ENCODE peak calls at places on chromosome 10, in seven cellular contexts. L is amygdala; A is AG08395; U is activated CD4-positive, alpha-beta T cell treated with anti-CD3 and anti-CD28 coated beads, Interleukin-2, amount 10 ng/mL, durations not matched to agents 24 days and 14 days; V is A172; G is COR-L47; Z is stromal cell of bone marrow. R is an unnamed sample.

GRCh38 chr10:114766470-114766869 is 55.1 kb upstream of the FHIP2A start:
- DNase-seq in L (no peak), Z (no peak), U (no peak), G (no peak), A (no peak), V (no peak), R (no peak)

GRCh38 chr10:112307631-112308502 is 24.7 kb downstream of the TECTB start:
- DNase-seq in G (no peak), V (peak), L (peak), U (peak), A (peak), Z (no peak), R (peak)

GRCh38 chr10:112687647-112688046 is 240.6 kb downstream of the VTI1A start:
- DNase-seq in G (no peak), Z (peak), L (no peak), A (peak), U (no peak), V (peak), R (no peak)

GRCh38 chr10:88147000-88147798 is 283.8 kb downstream of the PTEN start:
- DNase-seq in L (no peak), A (no peak), U (no peak), Z (no peak), G (no peak), V (no peak), R (no peak)

GRCh38 chr10:80468002-80468401 is 13.9 kb downstream of the TSPAN14 start:
- DNase-seq in G (no peak), U (peak), V (no peak), L (peak), A (no peak), Z (no peak), R (peak)

GRCh38 chr10:36344816-36345215 is 702.7 kb upstream of the FZD8 start:
- DNase-seq in U (no peak), Z (no peak), G (no peak), L (no peak), V (no peak), A (no peak), R (no peak)

GRCh38 chr10:129713659-129714265 is 246.7 kb downstream of the MGMT start:
- DNase-seq in V (no peak), A (no peak), U (no peak), G (no peak), L (no peak), Z (no peak), R (no peak)

GRCh38 chr10:72597897-72598296 is 28.0 kb downstream of the MICU1 start:
- DNase-seq in U (no peak), L (no peak), V (no peak), A (peak), G (no peak), Z (no peak), R (no peak)

GRCh38 chr10:81081887-81082620 is 544.4 kb downstream of the SH2D4B start:
- DNase-seq in Z (no peak), G (no peak), L (no peak), A (no peak), U (no peak), V (peak), R (peak)

GRCh38 chr10:128934492-128934891 is 532.5 kb upstream of the MGMT start:
- DNase-seq in V (no peak), A (no peak), U (no peak), Z (no peak), L (no peak), G (no peak), R (no peak)

GRCh38 chr10:21617267-21617666 is 83.2 kb downstream of the MLLT10 start:
- DNase-seq in U (no peak), Z (no peak), G (no peak), L (no peak), A (no peak), V (no peak), R (no peak)

R was measured in OCI-LY7.